ENCODE peak calls at places on chromosomes 16 and 17, in four cellular contexts. E is HepG2, O is K562, S is GM12878. B is an unnamed sample.

GRCh38 chr17:31269178-31269577 is 27.9 kb downstream of the OMG start:
- DNase-seq in E (peak), O (no peak), S (no peak), B (no peak)

GRCh38 chr17:416293-417206 is 63.9 kb upstream of the RPH3AL start:
- DNase-seq in E (no peak), O (no peak), S (peak), B (no peak)

GRCh38 chr17:38349097-38349904 is 2.3 kb upstream of the SOCS7 start:
- DNase-seq in E (peak), O (peak), S (peak), B (peak)

GRCh38 chr17:79952265-79952877 is 83.3 kb downstream of the TBC1D16 start:
- DNase-seq in E (no peak), O (no peak), S (no peak), B (no peak)

GRCh38 chr16:71899171-71899570 is 3.8 kb downstream of the IST1 start:
- DNase-seq in E (no peak), O (no peak), S (no peak), B (no peak)

GRCh38 chr17:46139365-46140210 is 53.6 kb downstream of the KANSL1 start:
- DNase-seq in E (no peak), O (no peak), S (no peak), B (no peak)

GRCh38 chr17:74785096-74785980 is 9.2 kb upstream of the NAT9 start:
- DNase-seq in E (no peak), O (no peak), S (no peak), B (no peak)

GRCh38 chr16:15708096-15708495 is 58.1 kb downstream of the NDE1 start:
- DNase-seq in E (no peak), O (no peak), S (no peak), B (no peak)

GRCh38 chr16:68786685-68787418 is 49.8 kb downstream of the CDH1 start:
- DNase-seq in E (peak), O (no peak), S (no peak), B (no peak)

GRCh38 chr17:17790673-17791464 is 45.9 kb downstream of the SREBF1 start:
- DNase-seq in E (no peak), O (no peak), S (no peak), B (no peak)

GRCh38 chr17:751269-752001 is 629 bp downstream of the GEMIN4 start:
- DNase-seq in E (no peak), O (peak), S (no peak), B (peak)

GRCh38 chr17:44766409-44767038 is 7.7 kb downstream of the ADAM11 start:
- DNase-seq in E (no peak), O (no peak), S (no peak), B (no peak)
- TF ChIP-seq TARDBP in E (no peak), O (no peak), S (no peak), B (no peak)

DNA sequence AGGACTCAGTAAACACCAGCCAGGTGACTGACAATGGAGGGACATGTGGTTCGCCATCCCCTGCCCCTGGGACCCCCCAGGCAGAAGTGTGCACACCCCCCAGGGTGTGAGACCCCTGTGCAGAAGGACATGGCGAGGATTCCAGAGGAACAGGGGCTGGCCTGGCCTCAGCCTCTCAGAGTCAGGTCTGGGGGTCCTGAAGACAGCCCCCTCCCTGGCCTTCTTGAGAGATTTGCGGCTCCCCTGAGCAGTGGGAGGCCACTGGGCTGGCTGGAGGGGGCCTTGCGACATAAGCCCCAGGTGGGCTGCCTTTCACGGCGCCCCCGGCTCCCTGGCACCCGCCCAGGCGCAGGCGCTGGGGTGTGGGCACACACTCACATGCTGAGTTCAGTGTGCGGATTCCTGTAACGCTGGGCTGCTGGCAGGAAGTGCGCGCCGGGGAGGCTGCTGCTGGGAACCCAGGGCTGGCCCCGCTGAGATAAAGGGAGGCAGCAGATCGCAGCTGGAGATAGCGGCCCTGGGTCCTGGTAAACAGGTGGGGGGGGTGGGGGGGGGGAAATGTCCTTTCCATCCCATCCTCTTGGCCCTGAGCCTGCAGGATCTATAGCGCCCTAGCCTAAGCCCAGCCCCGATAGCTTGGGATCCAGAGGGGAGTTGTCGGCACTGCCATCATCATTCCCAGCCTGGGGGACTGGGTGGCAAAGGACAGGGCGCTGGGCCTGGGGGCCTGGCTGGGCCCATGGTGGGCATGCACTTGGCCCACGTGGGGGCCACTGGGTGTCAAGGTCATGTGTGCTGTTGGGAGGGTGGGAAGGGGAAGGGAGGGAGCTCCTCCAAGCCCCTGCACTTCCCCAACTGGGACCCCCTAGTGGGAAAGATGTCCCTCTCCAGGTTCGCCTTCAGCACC is 27.1 kb downstream of the TMEM235 start:
- DNase-seq in E (peak), O (peak), S (no peak), B (no peak)
- TF ChIP-seq FOXM1 in E (no peak), O (no peak), S (no peak), B (no peak)

GRCh38 chr16:31519746-31520145 is 8.0 kb upstream of the AHSP start:
- DNase-seq in E (no peak), O (no peak), S (no peak), B (no peak)
- TF ChIP-seq TARDBP in E (no peak), O (no peak), S (no peak), B (no peak)

GRCh38 chr16:58515125-58515870 is at the start of gene SETD6:
- DNase-seq in E (peak), O (peak), S (no peak), B (peak)
- TF ChIP-seq FOXM1 in E (no peak), O (no peak), S (no peak), B (no peak)

B was measured in HEK293T.